ENCODE peak calls at places on chromosomes 2 and 18, in ten cellular contexts. H, V, D, L, T, R, P, Z, A and Q are unnamed samples.

GRCh38 chr2:229245013-229245412 is 26.1 kb downstream of the PID1 start:
- DNase-seq in T (no peak), L (no peak), Z (no peak), R (no peak), H (no peak), A (no peak), V (no peak), D (no peak), P (no peak), Q (no peak)

GRCh38 chr2:233098615-233099014 is 38.5 kb downstream of the INPP5D start:
- DNase-seq in L (no peak), V (no peak), R (peak), P (no peak), A (no peak), T (no peak), D (no peak), H (no peak), Z (no peak), Q (no peak)

GRCh38 chr2:45145073-45145899 is 136.0 kb upstream of the SIX2 start:
- DNase-seq in P (no peak), Z (no peak), A (no peak), R (no peak), L (no peak), H (no peak), T (no peak), D (no peak), V (no peak), Q (no peak)

GRCh38 chr2:84946204-84947009 is 24.6 kb upstream of the KCMF1 start:
- DNase-seq in P (no peak), V (no peak), T (no peak), H (peak), A (no peak), Z (no peak), D (no peak), R (no peak), L (no peak), Q (no peak)

GRCh38 chr18:5305835-5306234 is 10.3 kb upstream of the ZBTB14 start:
- DNase-seq in A (no peak), R (no peak), Z (no peak), V (no peak), P (no peak), L (no peak), T (no peak), H (no peak), D (no peak), Q (no peak)

GRCh38 chr2:151619337-151619989 is 114.8 kb downstream of the NEB start:
- DNase-seq in T (no peak), P (no peak), Z (no peak), L (no peak), H (no peak), D (no peak), A (no peak), V (no peak), R (no peak), Q (no peak)

GRCh38 chr2:54073796-54074195 is 41.6 kb upstream of the ACYP2 start:
- DNase-seq in Z (no peak), V (no peak), A (no peak), T (no peak), H (no peak), L (no peak), P (peak), D (no peak), R (no peak), Q (no peak)

GRCh38 chr18:46899274-46899948 is 17.9 kb downstream of the PIAS2 start:
- DNase-seq in D (no peak), Z (no peak), H (no peak), V (no peak), A (no peak), P (no peak), R (no peak), T (no peak), L (no peak), Q (no peak)

GRCh38 chr18:68676913-68677312 is 38.0 kb downstream of the TMX3 start:
- DNase-seq in P (no peak), Z (no peak), L (no peak), A (no peak), R (no peak), T (no peak), V (no peak), H (no peak), D (no peak), Q (no peak)

GRCh38 chr18:12013186-12013916 is 32.0 kb downstream of the IMPA2 start:
- DNase-seq in H (peak), L (no peak), R (no peak), A (no peak), P (no peak), V (no peak), T (no peak), D (no peak), Z (no peak), Q (no peak)

GRCh38 chr2:124048102-124048501 is 23.0 kb downstream of the CNTNAP5 start:
- DNase-seq in H (no peak), V (no peak), A (no peak), T (no peak), L (no peak), R (no peak), P (no peak), Z (no peak), D (no peak), Q (no peak)

GRCh38 chr2:205030695-205031094 is 485.4 kb downstream of the PARD3B start:
- DNase-seq in D (no peak), H (no peak), L (no peak), P (no peak), Z (no peak), R (no peak), V (no peak), T (no peak), A (no peak), Q (no peak)

GRCh38 chr2:84889332-84889731 is 8.4 kb upstream of the TRABD2A start:
- DNase-seq in T (no peak), Z (no peak), D (no peak), L (no peak), H (no peak), P (no peak), R (peak), A (no peak), V (no peak), Q (no peak)

GRCh38 chr2:158297606-158298005 is 158.9 kb downstream of the CCDC148 start:
- DNase-seq in Z (no peak), A (no peak), T (no peak), H (peak), P (peak), L (no peak), V (no peak), R (no peak), D (no peak), Q (no peak)

GRCh38 chr2:160256511-160256910 is 56.4 kb upstream of the ITGB6 start:
- DNase-seq in Z (no peak), R (no peak), H (no peak), V (no peak), D (no peak), T (no peak), L (no peak), A (no peak), P (no peak), Q (no peak)

GRCh38 chr18:40124107-40124506 is 1830.9 kb upstream of the PIK3C3 start:
- DNase-seq in Z (no peak), R (no peak), V (no peak), H (no peak), T (no peak), D (no peak), A (no peak), L (no peak), P (peak), Q (no peak)

GRCh38 chr18:57311472-57311871 is 40.9 kb upstream of the ST8SIA3 start:
- DNase-seq in A (no peak), H (no peak), T (no peak), R (no peak), P (no peak), V (no peak), Z (no peak), L (no peak), D (no peak), Q (no peak)

GRCh38 chr2:56713161-56713676 is 529.4 kb downstream of the CCDC85A start:
- DNase-seq in T (no peak), H (no peak), P (peak), R (no peak), L (no peak), Z (no peak), D (no peak), V (no peak), A (no peak), Q (no peak)
- H3K4me3 ChIP-seq in T (no peak), H (no peak), P (no peak), R (no peak), L (no peak), Z (no peak), D (no peak), V (no peak), A (no peak), Q (no peak)

DNA sequence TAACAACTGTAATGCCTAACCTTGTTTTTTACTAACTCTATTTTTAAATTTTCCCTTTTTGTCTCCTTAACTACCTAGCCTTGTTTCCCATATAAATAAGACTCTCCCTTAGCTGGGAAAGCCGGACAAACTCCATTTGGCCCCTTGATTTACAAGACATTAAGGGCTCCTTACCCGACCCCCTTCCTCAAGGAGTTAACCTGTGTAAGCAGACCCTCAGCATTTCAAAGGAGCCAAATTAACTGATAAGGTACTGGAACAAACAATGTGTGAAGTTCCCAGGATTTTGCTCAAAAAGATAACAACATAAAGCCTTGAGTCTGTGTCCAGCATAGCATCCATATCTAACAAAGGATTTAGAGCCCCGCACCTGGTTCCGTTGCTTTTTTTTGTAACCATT is 59.6 kb upstream of the C2orf15 start:
- DNase-seq in H (no peak), V (no peak), P (no peak), T (no peak), L (no peak), D (no peak), R (no peak), A (no peak), Z (no peak), Q (no peak)
- H3K4me3 ChIP-seq in H (no peak), V (no peak), P (no peak), T (no peak), L (no peak), D (no peak), R (no peak), A (no peak), Z (no peak), Q (no peak)

DNA sequence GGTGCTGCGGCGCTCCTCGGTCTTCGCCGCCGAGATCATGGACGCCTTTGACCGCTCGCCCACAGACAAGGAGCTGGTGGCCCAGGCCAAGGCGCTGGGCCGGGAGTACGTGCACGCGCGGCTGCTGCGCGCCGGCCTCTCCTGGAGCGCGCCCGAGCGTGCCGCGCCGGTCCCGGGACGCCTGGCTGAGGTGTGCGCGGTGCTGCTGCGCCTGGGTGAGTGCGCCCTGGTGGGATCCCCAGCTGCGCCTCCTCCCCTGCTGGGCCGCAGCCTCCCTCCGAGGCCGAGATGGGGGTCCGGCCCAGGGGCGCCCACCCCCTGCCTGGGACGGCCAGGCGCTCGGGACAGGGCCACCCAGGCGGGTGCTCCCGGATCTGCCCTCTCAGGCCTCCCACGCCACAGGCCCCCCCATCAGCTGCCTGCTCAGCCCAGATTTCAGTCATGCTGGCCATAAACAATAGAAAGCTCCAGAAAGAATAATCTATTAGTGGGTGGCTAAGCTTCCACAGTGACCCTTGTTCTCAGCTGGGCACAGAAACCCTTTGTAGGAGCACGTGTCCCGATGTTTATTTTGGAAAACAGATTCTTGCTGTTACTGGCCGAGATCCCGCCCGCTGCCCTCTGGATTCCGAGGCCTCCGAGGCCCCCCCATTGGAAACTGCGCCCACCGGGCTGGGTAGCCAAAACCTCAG is 1.1 kb downstream of the BOK start:
- DNase-seq in H (no peak), T (no peak), P (no peak), R (no peak), D (no peak), V (no peak), L (peak), A (no peak), Z (no peak), Q (no peak)
- H3K4me3 ChIP-seq in H (peak), T (peak), P (peak), R (peak), D (peak), V (peak), L (peak), A (peak), Z (peak), Q (peak)

GRCh38 chr2:120346034-120346666 is at the start of gene INHBB:
- DNase-seq in Z (no peak), R (no peak), H (no peak), T (no peak), D (no peak), A (no peak), V (no peak), P (no peak), L (no peak), Q (no peak)

GRCh38 chr2:120346667-120347358 is 877 bp downstream of the INHBB start:
- DNase-seq in V (no peak), P (no peak), H (peak), Z (no peak), L (peak), D (no peak), T (peak), A (peak), R (no peak), Q (no peak)

GRCh38 chr2:120349125-120349921 is 3.4 kb downstream of the INHBB start:
- DNase-seq in T (no peak), P (no peak), D (no peak), Z (no peak), V (no peak), H (no peak), A (no peak), L (no peak), R (no peak), Q (no peak)

GRCh38 chr2:120348134-120349103 is 2.5 kb downstream of the INHBB start:
- DNase-seq in L (no peak), Z (no peak), A (no peak), R (no peak), T (no peak), P (no peak), V (no peak), D (no peak), H (no peak), Q (no peak)

GRCh38 chr2:120347387-120348010 is 1.6 kb downstream of the INHBB start:
- DNase-seq in R (no peak), T (no peak), Z (no peak), L (no peak), A (no peak), H (no peak), D (no peak), P (no peak), V (no peak), Q (no peak)
- H3K4me3 ChIP-seq in R (no peak), T (peak), Z (peak), L (peak), A (peak), H (no peak), D (peak), P (no peak), V (peak), Q (no peak)

GRCh38 chr2:70907130-70907756 is 28.5 kb upstream of the ATP6V1B1 start:
- DNase-seq in L (no peak), R (no peak), T (no peak), H (peak), Z (no peak), P (no peak), D (no peak), A (no peak), V (peak), Q (no peak)
- H3K4me3 ChIP-seq in L (peak), R (no peak), T (peak), H (peak), Z (peak), P (peak), D (peak), A (peak), V (no peak), Q (peak)

DNA sequence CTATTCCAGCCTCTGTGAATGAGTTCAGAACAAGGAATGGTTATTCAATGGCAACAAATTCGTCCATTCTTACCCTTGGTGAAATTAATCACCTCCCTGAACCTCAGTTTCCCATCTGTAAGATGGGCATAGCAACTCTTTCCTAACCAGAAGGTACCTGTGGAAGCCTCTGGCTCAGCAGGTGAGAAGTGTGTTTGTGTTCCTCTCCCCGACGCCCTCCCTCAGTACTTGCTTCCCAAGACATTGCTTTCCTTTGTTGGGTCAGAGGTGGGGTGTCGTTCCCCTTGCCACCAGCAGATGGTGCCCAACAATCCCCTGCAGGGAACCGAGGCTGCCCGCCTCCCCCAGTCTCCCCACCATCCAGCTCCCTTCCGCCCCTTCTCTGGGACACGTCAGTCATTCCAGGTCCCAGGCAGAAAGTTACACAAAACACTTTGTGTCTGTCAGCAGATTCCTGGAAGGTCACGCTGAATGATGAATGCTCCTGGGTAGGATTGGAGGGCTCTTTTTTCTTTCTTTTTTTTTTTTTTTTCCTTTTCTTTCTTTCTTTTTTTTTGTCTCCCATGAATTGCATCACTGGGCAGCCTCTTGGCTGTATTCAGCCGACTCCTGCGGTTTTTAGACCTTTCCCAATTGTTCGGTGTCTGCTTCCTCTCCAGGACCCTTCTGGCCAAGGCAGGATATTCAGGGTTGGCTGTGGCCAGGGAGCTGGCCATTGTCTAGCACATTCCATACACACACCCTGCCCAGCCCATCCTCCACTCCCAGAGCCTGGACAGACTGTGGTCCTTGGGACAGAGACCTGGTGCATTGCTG is 117.3 kb downstream of the LPIN1 start:
- DNase-seq in V (peak), L (peak), H (peak), D (peak), P (peak), A (peak), T (peak), Z (peak), R (peak), Q (no peak)
- H3K4me3 ChIP-seq in V (no peak), L (peak), H (no peak), D (peak), P (no peak), A (no peak), T (no peak), Z (peak), R (no peak), Q (no peak)

GRCh38 chr2:114960389-114960788 is 517.9 kb downstream of the DPP10 start:
- DNase-seq in Z (no peak), L (no peak), T (no peak), P (no peak), V (no peak), R (no peak), H (no peak), A (no peak), D (no peak), Q (no peak)
- H3K4me3 ChIP-seq in Z (no peak), L (no peak), T (no peak), P (no peak), V (no peak), R (no peak), H (no peak), A (no peak), D (no peak), Q (no peak)

GRCh38 chr2:33313039-33313438 is 163.4 kb upstream of the RASGRP3 start:
- DNase-seq in T (no peak), D (no peak), R (no peak), P (no peak), L (no peak), V (no peak), H (no peak), Z (no peak), A (no peak), Q (no peak)

GRCh38 chr2:33314541-33314940 is 161.9 kb upstream of the RASGRP3 start:
- DNase-seq in R (no peak), P (no peak), V (no peak), T (no peak), Z (no peak), H (no peak), L (no peak), A (no peak), D (no peak), Q (no peak)

GRCh38 chr2:33317369-33318015 is 159.0 kb upstream of the RASGRP3 start:
- DNase-seq in R (no peak), D (no peak), L (no peak), T (no peak), A (no peak), V (no peak), H (no peak), Z (no peak), P (no peak), Q (no peak)

GRCh38 chr2:33318456-33318855 is 158.0 kb upstream of the RASGRP3 start:
- DNase-seq in L (no peak), Z (no peak), H (no peak), D (no peak), P (no peak), V (no peak), R (no peak), A (no peak), T (no peak), Q (no peak)

DNA sequence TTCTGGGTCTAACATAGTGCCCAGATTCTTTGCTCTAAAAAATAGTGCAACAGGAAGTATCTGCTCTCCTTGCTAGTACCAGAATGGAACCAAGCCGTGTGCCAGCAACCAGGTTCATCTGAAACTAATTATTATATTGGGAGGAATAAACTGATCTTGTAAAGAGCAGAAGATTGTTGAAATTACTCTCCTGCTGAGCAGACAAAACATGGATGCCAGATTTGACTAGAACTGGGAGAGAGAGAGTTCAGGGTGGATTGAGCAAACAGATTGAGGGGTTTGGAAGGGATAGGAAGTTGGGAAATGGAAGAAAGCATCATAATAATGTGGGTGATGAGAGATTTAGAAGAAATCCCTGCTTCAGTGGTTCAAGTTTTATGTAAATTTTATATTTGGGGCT is 160.1 kb upstream of the RASGRP3 start:
- DNase-seq in R (no peak), L (no peak), V (no peak), P (no peak), D (no peak), Z (no peak), A (no peak), H (no peak), T (no peak), Q (peak)
- H3K4me3 ChIP-seq in R (no peak), L (no peak), V (no peak), P (no peak), D (no peak), Z (no peak), A (no peak), H (no peak), T (no peak), Q (peak)

DNA sequence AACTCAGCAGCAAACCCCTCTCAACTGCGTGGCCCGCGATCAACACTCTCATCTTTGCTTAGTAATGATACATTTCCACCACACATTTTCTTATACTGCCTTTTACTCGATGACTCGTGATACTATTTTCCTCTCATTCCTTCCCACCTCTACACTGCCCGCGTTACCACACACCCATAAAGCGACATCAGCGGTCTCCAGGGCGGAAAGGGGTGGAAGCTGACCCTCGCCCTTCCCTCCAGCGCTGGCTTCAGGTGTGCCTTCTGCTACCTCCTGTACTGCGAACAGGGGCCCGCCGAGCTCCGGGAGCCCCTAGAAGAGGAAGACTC is 1.3 kb downstream of the NETO1 start:
- DNase-seq in R (no peak), T (no peak), H (no peak), Z (no peak), A (no peak), D (no peak), V (no peak), P (no peak), L (no peak), Q (no peak)
- H3K4me3 ChIP-seq in R (no peak), T (no peak), H (no peak), Z (peak), A (peak), D (no peak), V (no peak), P (peak), L (peak), Q (peak)

GRCh38 chr2:219309278-219309677 is at the start of gene PTPRN:
- DNase-seq in Z (no peak), D (no peak), V (no peak), A (no peak), L (peak), P (no peak), R (no peak), H (no peak), T (no peak), Q (no peak)
- H3K4me3 ChIP-seq in Z (no peak), D (no peak), V (no peak), A (no peak), L (peak), P (peak), R (no peak), H (no peak), T (no peak), Q (no peak)